ENCODE peak calls at places on chromosome 1, in six cellular contexts. L is mucosa of descending colon, W is fibroblast of villous mesenchyme, Q is sigmoid colon, G is epithelial cell of esophagus, D is cardiac fibroblast. B is an unnamed sample.
A peak's percentile ranks its signal among the peaks of the same experiment; 100 is the strongest.

GRCh38 chr1:148318123-148318899 is 164.8 kb downstream of the PPIAL4G start:
- DNase-seq in G (no peak), D (peak; percentile 32), L (peak; percentile 62), W (peak; percentile 4), Q (no peak), B (peak; percentile 88)

GRCh38 chr1:190159146-190159545 is 318.5 kb downstream of the BRINP3 start:
- DNase-seq in G (no peak), Q (no peak), W (no peak), L (no peak), D (no peak), B (no peak)

GRCh38 chr1:33654267-33654832 is 181.9 kb downstream of the ZSCAN20 start:
- DNase-seq in L (no peak), G (no peak), D (peak; percentile 7), W (peak; percentile 25), Q (no peak), B (no peak)

GRCh38 chr1:84996846-84997666 is at the start of gene MCOLN2:
- DNase-seq in W (peak; percentile 16), D (no peak), L (peak; percentile 77), G (peak; percentile 21), Q (no peak), B (peak; percentile 89)

GRCh38 chr1:116968724-116969123 is 32.8 kb upstream of the CD101 start:
- DNase-seq in L (no peak), Q (no peak), G (no peak), W (no peak), D (no peak), B (no peak)

GRCh38 chr1:223711173-223711572 is 1.2 kb upstream of the CAPN2 start:
- DNase-seq in Q (no peak), W (no peak), G (peak; percentile 62), D (peak; percentile 57), L (no peak), B (no peak)

GRCh38 chr1:99429754-99430153 is 165.5 kb downstream of the PLPPR4 start:
- DNase-seq in G (no peak), Q (no peak), W (no peak), D (no peak), L (no peak), B (no peak)

GRCh38 chr1:3113741-3114056 is 44.7 kb downstream of the PRDM16 start:
- DNase-seq in L (no peak), G (no peak), Q (no peak), D (no peak), W (no peak), B (no peak)

GRCh38 chr1:89022167-89022959 is at the start of gene GBP3:
- DNase-seq in D (peak; percentile 77), L (no peak), W (peak; percentile 80), Q (no peak), G (peak; percentile 69), B (no peak)

GRCh38 chr1:84090447-84091244 is 53.4 kb upstream of the PRKACB start:
- DNase-seq in D (no peak), G (peak; percentile 23), W (no peak), Q (no peak), L (no peak), B (no peak)

GRCh38 chr1:2529776-2530500 is at the start of gene HES5:
- DNase-seq in W (no peak), Q (no peak), D (no peak), L (no peak), G (no peak), B (no peak)

GRCh38 chr1:156711011-156711817 is 5.8 kb upstream of the CRABP2 start:
- DNase-seq in Q (no peak), D (peak; percentile 65), G (no peak), W (peak; percentile 80), L (no peak), B (no peak)

GRCh38 chr1:201125019-201125418 is 2.0 kb downstream of the ASCL5 start:
- DNase-seq in D (peak; percentile 7), L (no peak), Q (no peak), W (no peak), G (no peak), B (no peak)

GRCh38 chr1:174021611-174022079 is 512 bp downstream of the RC3H1 start:
- DNase-seq in W (peak; percentile 52), Q (peak; percentile 74), D (peak; percentile 58), G (peak; percentile 36), L (peak; percentile 72), B (no peak)

GRCh38 chr1:41917051-41917530 is 1.6 kb downstream of the HIVEP3 start:
- DNase-seq in L (no peak), G (no peak), W (no peak), D (no peak), Q (no peak), B (no peak)

GRCh38 chr1:20663969-20664715 is 3.0 kb upstream of the DDOST start:
- DNase-seq in G (no peak), L (peak; percentile 35), W (no peak), Q (no peak), D (no peak), B (peak; percentile 83)

GRCh38 chr1:226708342-226708780 is 30.7 kb downstream of the ITPKB start:
- DNase-seq in L (no peak), D (peak; percentile 55), G (peak; percentile 90), W (peak; percentile 88), Q (peak; percentile 84), B (no peak)

GRCh38 chr1:162151900-162152829 is 82.7 kb downstream of the NOS1AP start:
- DNase-seq in D (peak; percentile 87), Q (no peak), L (no peak), G (no peak), W (peak; percentile 99), B (peak; percentile 76)

GRCh38 chr1:212595787-212596714 is 12.5 kb upstream of the ATF3 start:
- DNase-seq in W (peak; percentile 95), L (no peak), D (peak; percentile 83), G (peak; percentile 98), Q (no peak), B (no peak)

GRCh38 chr1:162386292-162387225 is 5.0 kb downstream of the C1orf226 start:
- DNase-seq in Q (no peak), L (no peak), W (no peak), G (no peak), D (no peak), B (no peak)

GRCh38 chr1:54796902-54797301 is 4.2 kb downstream of the TTC22 start:
- DNase-seq in Q (no peak), D (no peak), L (no peak), G (no peak), W (no peak), B (peak; percentile 11)

GRCh38 chr1:208475951-208476824 is 232.0 kb upstream of the PLXNA2 start:
- DNase-seq in W (no peak), L (no peak), D (peak; percentile 7), G (no peak), Q (peak; percentile 67), B (no peak)
- TF ChIP-seq CTCF in W (peak; percentile 12), L (no peak), D (no peak), G (no peak), Q (no peak), B (no peak)

DNA sequence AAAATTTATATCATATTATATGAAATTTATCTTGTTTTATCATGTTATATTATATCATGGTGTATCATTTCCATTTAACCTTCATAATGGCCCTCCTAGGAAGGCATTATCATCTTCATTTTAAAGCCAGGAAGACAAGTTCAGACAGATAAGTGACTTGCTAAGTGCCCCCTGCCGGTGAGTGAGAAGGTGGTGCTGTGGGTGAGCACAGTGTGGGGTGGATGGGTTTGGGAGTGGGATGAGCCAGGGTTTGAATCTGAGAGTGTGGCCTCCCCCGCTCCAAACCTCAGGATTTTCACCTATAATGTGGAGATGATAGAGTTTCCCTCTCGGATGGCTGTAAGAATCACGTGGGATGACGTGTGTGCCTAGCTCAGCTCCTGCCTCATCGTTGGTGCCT is 108.7 kb upstream of the IGSF21 start:
- DNase-seq in L (no peak), W (no peak), D (no peak), G (no peak), Q (no peak), B (no peak)
- TF ChIP-seq CTCF in L (no peak), W (no peak), D (no peak), G (no peak), Q (no peak), B (no peak)

GRCh38 chr1:96361251-96361856 is 360.2 kb upstream of the PTBP2 start:
- DNase-seq in Q (no peak), D (no peak), G (no peak), L (no peak), W (no peak), B (no peak)

GRCh38 chr1:96360036-96360795 is 361.4 kb upstream of the PTBP2 start:
- DNase-seq in D (peak; percentile 23), L (no peak), G (peak; percentile 73), Q (no peak), W (no peak), B (no peak)

GRCh38 chr1:96364576-96364975 is 357.0 kb upstream of the PTBP2 start:
- DNase-seq in D (peak; percentile 22), G (peak; percentile 25), W (peak; percentile 73), L (no peak), Q (no peak), B (no peak)

GRCh38 chr1:96362623-96363022 is 359.0 kb upstream of the PTBP2 start:
- DNase-seq in G (peak; percentile 97), W (peak; percentile 95), Q (no peak), D (peak; percentile 93), L (no peak), B (no peak)

DNA sequence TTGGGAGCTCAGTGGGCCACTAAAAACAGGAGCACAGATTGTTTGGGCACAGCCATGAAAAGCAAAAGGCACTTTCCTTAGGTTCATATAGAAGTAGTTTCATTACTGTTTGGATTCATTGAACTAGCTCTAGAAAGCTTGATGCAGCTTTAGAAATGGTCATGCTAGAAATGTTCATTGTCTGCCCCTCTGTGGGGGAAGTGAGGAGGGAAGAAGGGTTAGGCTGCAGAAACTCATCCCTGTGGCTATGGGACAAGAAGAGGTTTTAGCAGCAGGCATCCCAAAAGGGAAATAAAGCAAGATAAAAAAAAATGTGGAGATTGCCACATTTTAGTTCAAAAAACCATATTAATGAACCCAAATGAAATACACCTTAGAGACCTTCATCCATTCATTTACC is 359.6 kb upstream of the PTBP2 start:
- DNase-seq in G (no peak), Q (no peak), D (peak; percentile 38), W (no peak), L (no peak), B (no peak)
- TF ChIP-seq CTCF in G (no peak), Q (no peak), D (no peak), W (no peak), L (no peak), B (no peak)

GRCh38 chr1:51044834-51045233 is 57.2 kb upstream of the C1orf185 start:
- DNase-seq in D (peak; percentile 25), W (peak; percentile 27), G (peak; percentile 6), L (no peak), Q (no peak), B (no peak)
- TF ChIP-seq CTCF in D (no peak), W (peak; percentile 18), G (no peak), L (no peak), Q (peak; percentile 30), B (peak; percentile 25)

GRCh38 chr1:8458607-8459006 is 140.7 kb downstream of the SLC45A1 start:
- DNase-seq in G (no peak), Q (no peak), D (no peak), W (no peak), L (no peak), B (no peak)

GRCh38 chr1:8461341-8462110 is 143.6 kb downstream of the SLC45A1 start:
- DNase-seq in L (no peak), W (no peak), G (no peak), D (no peak), Q (no peak), B (no peak)

GRCh38 chr1:8460784-8461183 is 142.9 kb downstream of the SLC45A1 start:
- DNase-seq in G (no peak), W (no peak), L (no peak), Q (no peak), D (no peak), B (no peak)

GRCh38 chr1:8457771-8458409 is 140.0 kb downstream of the SLC45A1 start:
- DNase-seq in W (no peak), D (no peak), Q (no peak), G (no peak), L (no peak), B (no peak)

GRCh38 chr1:8460132-8460544 is 142.2 kb downstream of the SLC45A1 start:
- DNase-seq in D (no peak), G (no peak), W (no peak), L (no peak), Q (no peak), B (no peak)
- TF ChIP-seq CTCF in D (no peak), G (no peak), W (peak; percentile 26), L (no peak), Q (peak; percentile 16), B (no peak)